ENCODE peak calls at places on chromosomes 4 and X, in five cellular contexts. B is breast epithelium, U is ovary, Z is IMR-90, Q is heart left ventricle. A is an unnamed sample. For H3K36me3 and H3K27me3, the result is how much of the 10 kb centered on the place peaks cover.

GRCh38 chrX:153406903-153407302 is 4.4 kb upstream of the ZFP92 start:
- DNase-seq in U (peak), Q (no peak), Z (no peak), B (no peak), A (no peak)

GRCh38 chr4:120443111-120443510 is 376.5 kb upstream of the MAD2L1 start:
- DNase-seq in Q (no peak), B (no peak), U (no peak), Z (no peak), A (no peak)

GRCh38 chr4:87286970-87287369 is 35.7 kb downstream of the HSD17B13 start:
- DNase-seq in Q (no peak), B (no peak), Z (no peak), U (no peak), A (no peak)

GRCh38 chr4:86498560-86499166 is 95.5 kb upstream of the PTPN13 start:
- DNase-seq in Z (peak), Q (no peak), B (no peak), U (no peak), A (peak)

GRCh38 chr4:24917076-24917856 is 4.4 kb upstream of the CCDC149 start:
- DNase-seq in U (no peak), B (no peak), Z (no peak), Q (no peak), A (no peak)

GRCh38 chrX:119223784-119224183 is 12.3 kb upstream of the PGRMC1 start:
- DNase-seq in B (no peak), Z (no peak), Q (no peak), U (no peak), A (no peak)

GRCh38 chr4:6893449-6894085 is 16.1 kb upstream of the TBC1D14 start:
- DNase-seq in U (no peak), B (no peak), Z (peak), Q (no peak), A (no peak)

GRCh38 chr4:90025248-90025647 is 101.9 kb upstream of the CCSER1 start:
- DNase-seq in Q (no peak), B (no peak), Z (peak), U (no peak), A (peak)

GRCh38 chr4:122705547-122705946 is 27.0 kb upstream of the BBS12 start:
- DNase-seq in Z (no peak), Q (no peak), U (no peak), B (no peak), A (no peak)

GRCh38 chrX:153333821-153334653 is at the start of gene ZNF275:
- DNase-seq in B (peak), Q (peak), U (peak), Z (peak), A (peak)

GRCh38 chrX:138492371-138492770 is 219.1 kb downstream of the FGF13 start:
- DNase-seq in Z (no peak), Q (no peak), B (no peak), U (no peak), A (no peak)

GRCh38 chrX:145405012-145405411 is 157.7 kb downstream of the SPANXN1 start:
- DNase-seq in U (no peak), Z (peak), B (no peak), Q (no peak), A (peak)

GRCh38 chr4:104488151-104488550 is 6.5 kb downstream of the CXXC4 start:
- DNase-seq in B (no peak), Q (no peak), Z (no peak), U (no peak), A (no peak)

GRCh38 chrX:38939067-38939466 is 137.8 kb downstream of the MID1IP1 start:
- DNase-seq in B (no peak), Z (peak), U (no peak), Q (no peak), A (peak)

GRCh38 chr4:1746265-1746691 is 25.0 kb downstream of the TACC3 start:
- DNase-seq in B (peak), Z (peak), Q (peak), U (peak), A (peak)

GRCh38 chr4:150123982-150124670 is 45.9 kb downstream of the DCLK2 start:
- DNase-seq in B (no peak), U (no peak), Z (no peak), Q (no peak), A (no peak)

GRCh38 chrX:150362599-150363481 is at the start of gene MAMLD1:
- DNase-seq in B (no peak), U (peak), Q (peak), Z (peak), A (peak)

GRCh38 chrX:150365051-150365952 is 2.2 kb downstream of the MAMLD1 start:
- DNase-seq in Z (peak), Q (peak), U (peak), B (peak), A (no peak)

GRCh38 chrX:150364347-150365050 is 1.4 kb downstream of the MAMLD1 start:
- DNase-seq in Q (no peak), B (no peak), Z (peak), U (peak), A (no peak)

GRCh38 chrX:150361777-150362351 is 1.3 kb upstream of the MAMLD1 start:
- DNase-seq in Q (no peak), B (no peak), Z (peak), U (peak), A (no peak)

GRCh38 chrX:150363561-150364346 is 637 bp downstream of the MAMLD1 start:
- DNase-seq in U (peak), B (no peak), Q (no peak), Z (peak), A (no peak)
- TF ChIP-seq CTCF in U (no peak), B (no peak), Q (no peak), Z (peak), A (no peak)

GRCh38 chr4:142278171-142278570 is 567.9 kb downstream of the INPP4B start:
- DNase-seq in Z (peak), U (no peak), Q (no peak), B (no peak), A (no peak)

GRCh38 chr4:142267101-142267500 is 579.0 kb downstream of the INPP4B start:
- DNase-seq in Q (no peak), U (no peak), Z (no peak), B (no peak), A (no peak)

GRCh38 chr4:142271832-142272231 is 574.3 kb downstream of the INPP4B start:
- DNase-seq in Z (no peak), B (no peak), Q (no peak), U (no peak), A (no peak)

GRCh38 chr4:142274137-142274536 is 572.0 kb downstream of the INPP4B start:
- DNase-seq in Z (peak), B (no peak), Q (no peak), U (no peak), A (peak)

GRCh38 chr4:142272452-142272851 is 573.6 kb downstream of the INPP4B start:
- DNase-seq in B (no peak), Z (no peak), U (no peak), Q (no peak), A (peak)
- H3K36me3 ChIP-seq in B (under half), Z (under half), U (under half), Q (under half), A (under half)

GRCh38 chrX:25018682-25019081 is 2.9 kb upstream of the ARX start:
- DNase-seq in B (no peak), Z (no peak), U (no peak), Q (no peak), A (no peak)
- H3K27me3 ChIP-seq in B (half or more), Z (half or more), U (under half), Q (half or more), A (under half)

GRCh38 chr4:169120624-169121023 is 110.6 kb upstream of the CBR4 start:
- DNase-seq in Q (no peak), B (no peak), Z (no peak), U (no peak), A (no peak)
- TF ChIP-seq CTCF in Q (no peak), B (no peak), Z (no peak), U (no peak), A (no peak)